ENCODE peak calls at places on chromosomes 2 and 18, in seven cellular contexts. B is MCF 10A, W is stomach, Q is colonic mucosa, H is upper lobe of right lung, G is fibroblast of mammary gland, J is foreskin keratinocyte. F is an unnamed sample.
A peak's percentile ranks its signal among the peaks of the same experiment; 100 is the strongest.

GRCh38 chr2:56801214-56801613 is 617.4 kb downstream of the CCDC85A start:
- DNase-seq in W (no peak), G (no peak), J (no peak), H (no peak), B (no peak), Q (no peak), F (no peak)

GRCh38 chr2:209473930-209474419 is 50.1 kb downstream of the MAP2 start:
- DNase-seq in B (peak; percentile 93), W (no peak), Q (no peak), G (peak; percentile 98), H (no peak), J (peak; percentile 87), F (peak; percentile 89)

GRCh38 chr2:154507186-154507585 is 191.3 kb upstream of the KCNJ3 start:
- DNase-seq in G (no peak), J (no peak), W (no peak), H (no peak), B (no peak), Q (no peak), F (no peak)

GRCh38 chr2:85791704-85792565 is 38.1 kb downstream of the ATOH8 start:
- DNase-seq in J (no peak), W (no peak), Q (no peak), H (peak; percentile 59), G (no peak), B (no peak), F (no peak)

GRCh38 chr18:57498857-57499256 is 63.7 kb downstream of the ONECUT2 start:
- DNase-seq in W (no peak), B (no peak), J (no peak), H (no peak), G (no peak), Q (no peak), F (no peak)

GRCh38 chr18:8706545-8706980 is 1.2 kb downstream of the MTCL1 start:
- DNase-seq in G (no peak), B (no peak), Q (no peak), H (peak; percentile 64), W (no peak), J (no peak), F (no peak)

GRCh38 chr2:10360460-10361219 is 57.9 kb downstream of the HPCAL1 start:
- DNase-seq in G (no peak), H (no peak), J (no peak), W (no peak), Q (no peak), B (no peak), F (no peak)

GRCh38 chr2:128379021-128380005 is 60.6 kb upstream of the HS6ST1 start:
- DNase-seq in G (peak; percentile 90), J (peak; percentile 39), B (peak; percentile 56), Q (no peak), H (peak; percentile 73), W (peak; percentile 33), F (peak; percentile 47)

GRCh38 chr2:23419171-23420090 is 34.5 kb downstream of the KLHL29 start:
- DNase-seq in H (no peak), J (no peak), B (no peak), G (peak; percentile 56), W (peak; percentile 24), Q (no peak), F (no peak)

GRCh38 chr2:169105433-169105832 is 36.1 kb downstream of the DHRS9 start:
- DNase-seq in B (no peak), J (no peak), W (no peak), H (no peak), G (no peak), Q (no peak), F (no peak)

GRCh38 chr2:42762823-42763804 is 821 bp downstream of the OXER1 start:
- DNase-seq in W (no peak), G (no peak), Q (no peak), B (no peak), J (no peak), H (no peak), F (no peak)

GRCh38 chr2:239164281-239164871 is 236.4 kb downstream of the HDAC4 start:
- DNase-seq in G (no peak), Q (no peak), J (no peak), H (peak; percentile 69), W (no peak), B (no peak), F (peak; percentile 13)

GRCh38 chr2:199424160-199424559 is 33.6 kb downstream of the SATB2 start:
- DNase-seq in G (no peak), Q (no peak), H (no peak), B (no peak), W (no peak), J (no peak), F (no peak)

GRCh38 chr2:136327162-136327852 is 209.4 kb upstream of the CXCR4 start:
- DNase-seq in J (no peak), W (peak; percentile 27), G (no peak), B (peak; percentile 22), Q (peak; percentile 19), H (no peak), F (peak; percentile 30)

GRCh38 chr2:46984642-46985476 is 69.3 kb upstream of the MCFD2 start:
- DNase-seq in Q (peak; percentile 57), B (peak; percentile 93), G (peak; percentile 97), H (peak; percentile 82), W (no peak), J (peak; percentile 92), F (peak; percentile 87)

GRCh38 chr2:30808695-30809094 is 1.4 kb upstream of the CAPN13 start:
- DNase-seq in J (no peak), H (no peak), W (no peak), Q (no peak), B (no peak), G (no peak), F (no peak)
- TF ChIP-seq CTCF in J (no peak), H (no peak), W (no peak), Q (no peak), B (no peak), G (no peak), F (no peak)

GRCh38 chr2:242019344-242019743 is 149.8 kb downstream of the RTP5 start:
- DNase-seq in Q (no peak), W (no peak), J (no peak), B (no peak), H (peak; percentile 61), G (no peak), F (no peak)

GRCh38 chr2:242022550-242023290 is 153.2 kb downstream of the RTP5 start:
- DNase-seq in B (peak; percentile 3), Q (no peak), W (no peak), G (no peak), H (peak; percentile 16), J (no peak), F (no peak)

GRCh38 chr2:242017086-242017485 is 147.6 kb downstream of the RTP5 start:
- DNase-seq in W (no peak), B (no peak), G (no peak), H (peak; percentile 23), J (no peak), Q (no peak), F (no peak)

GRCh38 chr2:242024751-242025355 is 155.3 kb downstream of the RTP5 start:
- DNase-seq in G (no peak), W (no peak), H (peak; percentile 30), J (no peak), B (no peak), Q (no peak), F (no peak)

DNA sequence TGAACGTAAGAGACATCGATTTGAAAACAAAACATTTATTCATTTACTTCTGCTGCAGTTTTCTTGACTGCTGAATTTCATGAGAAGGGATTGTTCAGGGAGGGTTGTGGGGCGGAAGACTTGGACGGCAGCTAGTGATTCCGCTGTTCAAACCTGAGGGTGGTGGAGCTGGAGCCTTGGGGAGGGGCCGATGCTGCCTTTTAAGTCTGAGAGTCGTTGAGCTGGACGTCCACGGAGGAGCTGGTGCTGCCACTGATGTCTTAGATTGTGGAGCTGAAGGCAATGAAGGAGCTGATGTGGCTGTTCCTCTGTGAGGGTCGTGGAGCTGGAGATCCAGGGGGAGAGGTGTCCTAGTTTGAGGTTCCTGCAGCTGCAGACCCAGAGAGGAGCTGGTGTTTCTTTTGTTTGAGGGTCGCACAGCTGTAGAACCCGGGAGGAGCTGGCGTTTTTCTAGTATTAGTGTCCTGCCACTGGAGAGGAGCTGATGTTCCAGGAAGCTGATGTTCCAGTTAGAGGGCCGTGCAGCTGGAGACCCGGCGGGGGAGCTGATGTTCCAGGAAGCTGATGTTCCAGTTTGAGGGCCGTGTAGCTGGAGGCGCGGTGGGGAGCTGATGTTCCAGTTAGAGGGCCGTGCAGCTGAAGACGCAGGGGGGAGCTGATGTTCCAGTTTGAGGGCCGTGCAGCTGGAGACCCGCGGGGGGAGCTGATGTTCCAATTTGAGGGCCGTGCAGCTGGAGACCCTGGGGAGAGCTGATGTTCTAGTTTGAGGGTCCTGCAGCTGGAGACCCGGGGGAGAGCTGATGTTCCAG is 150.9 kb downstream of the RTP5 start:
- DNase-seq in B (no peak), J (no peak), W (no peak), Q (no peak), H (peak; percentile 53), G (peak; percentile 42), F (no peak)
- TF ChIP-seq CTCF in B (no peak), J (peak; percentile 9), W (no peak), Q (no peak), H (no peak), G (peak; percentile 16), F (no peak)

GRCh38 chr2:63023444-63023843 is 27.2 kb upstream of the OTX1 start:
- DNase-seq in J (peak; percentile 36), B (peak; percentile 67), Q (no peak), G (peak; percentile 53), W (no peak), H (no peak), F (peak; percentile 51)
- TF ChIP-seq CTCF in J (peak; percentile 69), B (peak; percentile 35), Q (no peak), G (peak; percentile 52), W (no peak), H (no peak), F (peak; percentile 33)

GRCh38 chr2:71720283-71720560 is 266.9 kb downstream of the DYSF start:
- DNase-seq in Q (no peak), W (no peak), G (no peak), H (no peak), J (no peak), B (no peak), F (no peak)
- TF ChIP-seq CTCF in Q (no peak), W (no peak), G (no peak), H (no peak), J (no peak), B (no peak), F (no peak)

DNA sequence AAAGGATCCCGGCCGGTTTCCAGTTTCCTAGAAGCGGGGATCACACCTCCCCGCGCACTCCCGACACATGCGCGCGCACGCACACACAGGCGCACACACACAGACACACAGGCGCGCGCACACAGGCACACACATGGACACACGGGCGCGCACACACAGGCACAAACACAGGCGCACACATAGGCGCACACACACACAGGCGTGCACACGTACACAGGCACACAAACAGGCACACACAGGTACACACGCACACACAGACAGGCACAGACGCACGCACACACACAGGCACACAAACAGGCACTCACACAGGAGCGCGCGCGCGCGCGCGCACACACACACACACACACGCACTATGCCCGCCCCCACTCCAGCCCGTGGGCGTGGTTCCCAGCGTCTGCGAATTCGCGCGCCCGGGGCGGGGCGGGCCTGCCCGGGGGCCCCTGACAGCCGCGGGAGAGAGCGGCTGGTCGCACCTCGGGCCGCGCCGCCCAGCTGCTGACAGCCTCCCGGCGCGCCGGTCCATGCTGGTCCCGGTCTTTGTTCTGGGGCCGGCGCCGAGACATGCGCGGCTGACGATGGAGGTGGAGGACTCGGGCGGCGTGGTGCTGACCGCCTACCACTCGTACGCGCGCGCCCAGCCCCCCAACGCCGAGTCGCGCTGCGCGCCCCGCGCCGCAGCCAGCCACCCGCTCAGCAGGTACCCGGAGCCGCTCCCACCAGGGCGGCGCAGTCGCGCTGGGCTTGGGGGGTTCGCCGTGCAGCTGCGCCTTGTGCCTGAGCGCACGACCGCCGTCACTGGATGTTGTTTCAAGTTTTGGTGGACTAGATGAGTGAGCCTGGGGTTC is at the start of gene ARHGAP28:
- DNase-seq in Q (peak; percentile 76), J (peak; percentile 83), W (peak; percentile 70), G (peak; percentile 79), B (peak; percentile 80), H (peak; percentile 91), F (peak; percentile 77)
- TF ChIP-seq CTCF in Q (no peak), J (peak; percentile 51), W (no peak), G (no peak), B (no peak), H (peak; percentile 31), F (no peak)

GRCh38 chr2:203238711-203239526 is at the start of gene CYP20A1:
- DNase-seq in H (peak; percentile 99), J (peak; percentile 93), B (peak; percentile 90), W (peak; percentile 97), Q (peak; percentile 97), G (peak; percentile 92), F (peak; percentile 97)
- TF ChIP-seq CTCF in H (peak; percentile 31), J (peak; percentile 63), B (no peak), W (no peak), Q (peak; percentile 17), G (peak; percentile 30), F (peak; percentile 46)

F was measured in epithelial cell of esophagus.